ENCODE peak calls at places on chromosomes 12 and 14, in four cellular contexts. Y is body of pancreas; A is HepG2; S is naive thymus-derived CD4-positive, alpha-beta T cell. J is an unnamed sample. For H3K36me3, the result is how much of the 10 kb centered on the place peaks cover.

GRCh38 chr14:57069702-57070101 is 199.0 kb downstream of the EXOC5 start:
- DNase-seq in Y (no peak), A (no peak), S (no peak), J (peak)

GRCh38 chr12:114403690-114404450 is 2.1 kb downstream of the TBX5 start:
- DNase-seq in Y (no peak), A (no peak), S (no peak), J (no peak)

GRCh38 chr12:45415393-45415817 is 199.5 kb downstream of the ANO6 start:
- DNase-seq in Y (no peak), A (peak), S (no peak), J (no peak)

GRCh38 chr12:114141916-114142564 is 175.9 kb upstream of the RBM19 start:
- DNase-seq in Y (no peak), A (no peak), S (no peak), J (no peak)

GRCh38 chr14:101291390-101291789 is 269.9 kb upstream of the DIO3 start:
- DNase-seq in Y (no peak), A (no peak), S (no peak), J (no peak)

GRCh38 chr12:127241056-127241830 is 1025.7 kb upstream of the TMEM132C start:
- DNase-seq in Y (no peak), A (no peak), S (no peak), J (no peak)

GRCh38 chr12:57224973-57225679 is 4.4 kb upstream of the SHMT2 start:
- DNase-seq in Y (no peak), A (no peak), S (peak), J (no peak)

GRCh38 chr14:56271988-56272387 is 153.8 kb downstream of the PELI2 start:
- DNase-seq in Y (no peak), A (no peak), S (no peak), J (no peak)

GRCh38 chr12:20629414-20630156 is 65.5 kb upstream of the SLCO1C1 start:
- DNase-seq in Y (no peak), A (peak), S (no peak), J (peak)

GRCh38 chr12:1093166-1093751 is 102.2 kb downstream of the ERC1 start:
- DNase-seq in Y (no peak), A (peak), S (peak), J (peak)

GRCh38 chr12:98955284-98955683 is 310.2 kb downstream of the APAF1 start:
- DNase-seq in Y (no peak), A (peak), S (no peak), J (no peak)

GRCh38 chr14:57502581-57503254 is 9.1 kb upstream of the CCDC198 start:
- DNase-seq in Y (no peak), A (no peak), S (no peak), J (no peak)

GRCh38 chr14:65282909-65283253 is 129.6 kb upstream of the FUT8 start:
- DNase-seq in Y (no peak), A (no peak), S (no peak), J (no peak)
- H3K4me3 ChIP-seq in Y (no peak), A (no peak), S (peak), J (no peak)

GRCh38 chr12:112961536-112961935 is 16.8 kb upstream of the OAS2 start:
- DNase-seq in Y (no peak), A (no peak), S (no peak), J (no peak)

GRCh38 chr12:112964067-112964670 is 14.2 kb upstream of the OAS2 start:
- DNase-seq in Y (no peak), A (no peak), S (no peak), J (no peak)

GRCh38 chr12:112963227-112963861 is 15.0 kb upstream of the OAS2 start:
- DNase-seq in Y (no peak), A (no peak), S (no peak), J (no peak)

GRCh38 chr12:112961074-112961473 is 17.2 kb upstream of the OAS2 start:
- DNase-seq in Y (no peak), A (no peak), S (no peak), J (no peak)

DNA sequence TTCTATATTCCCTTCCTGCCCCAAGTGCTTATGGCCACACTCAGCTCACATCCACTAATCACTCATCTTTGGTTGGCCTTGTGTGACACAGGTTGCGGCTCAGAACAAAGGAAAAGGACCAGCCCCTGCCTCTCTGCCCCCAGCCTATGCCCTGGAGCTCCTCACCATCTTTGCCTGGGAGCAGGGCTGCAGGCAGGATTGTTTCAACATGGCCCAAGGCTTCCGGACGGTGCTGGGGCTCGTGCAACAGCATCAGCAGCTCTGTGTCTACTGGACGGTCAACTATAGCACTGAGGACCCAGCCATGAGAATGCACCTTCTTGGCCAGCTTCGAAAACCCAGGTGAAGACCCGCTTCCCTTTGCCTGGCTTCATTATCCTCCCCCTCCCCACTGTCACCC is 15.8 kb upstream of the OAS2 start:
- DNase-seq in Y (no peak), A (no peak), S (no peak), J (no peak)
- H3K36me3 ChIP-seq in Y (under half), A (under half), S (under half), J (under half)

DNA sequence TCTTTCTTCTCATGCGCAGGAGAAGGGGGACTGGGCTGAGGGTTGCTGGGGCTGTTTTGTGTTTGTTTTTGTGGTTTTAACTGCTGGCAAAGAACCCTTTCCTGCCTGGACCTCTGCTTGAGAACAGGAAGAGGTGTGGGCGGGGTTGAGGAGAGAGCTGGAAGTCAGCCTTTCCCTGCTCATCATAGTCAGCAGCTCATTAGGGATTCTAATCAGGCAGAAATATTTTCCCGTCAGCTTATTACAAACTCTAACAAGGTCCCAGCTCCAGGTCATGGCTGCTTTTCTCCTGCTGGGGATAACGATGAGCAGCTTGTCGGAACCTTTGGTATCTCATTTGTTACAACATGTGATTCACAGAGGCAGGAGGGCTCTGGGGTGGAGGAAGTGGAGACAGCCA is 184.9 kb upstream of the NRXN3 start:
- DNase-seq in Y (no peak), A (no peak), S (no peak), J (no peak)
- H3K4me3 ChIP-seq in Y (no peak), A (no peak), S (no peak), J (no peak)

DNA sequence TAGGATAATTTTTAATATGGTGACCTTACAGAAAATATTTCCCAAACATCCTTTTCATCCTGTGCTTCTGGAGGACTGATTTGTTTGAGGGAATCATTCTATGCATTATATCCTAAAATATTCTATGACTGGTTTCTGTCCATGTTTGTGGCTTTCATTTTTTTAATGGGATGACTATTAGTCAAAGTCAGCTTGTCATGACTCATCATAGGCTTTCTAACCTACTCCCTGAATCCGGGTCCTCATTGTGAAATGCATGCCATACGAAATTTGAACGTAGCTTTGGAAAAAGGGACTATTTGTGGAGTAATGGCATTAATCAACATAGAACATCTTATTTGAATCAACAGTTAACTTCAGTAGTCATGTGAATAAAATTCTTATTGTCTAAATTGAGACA is 10.6 kb upstream of the TCTN2 start:
- DNase-seq in Y (no peak), A (no peak), S (no peak), J (no peak)
- H3K36me3 ChIP-seq in Y (under half), A (under half), S (under half), J (under half)

DNA sequence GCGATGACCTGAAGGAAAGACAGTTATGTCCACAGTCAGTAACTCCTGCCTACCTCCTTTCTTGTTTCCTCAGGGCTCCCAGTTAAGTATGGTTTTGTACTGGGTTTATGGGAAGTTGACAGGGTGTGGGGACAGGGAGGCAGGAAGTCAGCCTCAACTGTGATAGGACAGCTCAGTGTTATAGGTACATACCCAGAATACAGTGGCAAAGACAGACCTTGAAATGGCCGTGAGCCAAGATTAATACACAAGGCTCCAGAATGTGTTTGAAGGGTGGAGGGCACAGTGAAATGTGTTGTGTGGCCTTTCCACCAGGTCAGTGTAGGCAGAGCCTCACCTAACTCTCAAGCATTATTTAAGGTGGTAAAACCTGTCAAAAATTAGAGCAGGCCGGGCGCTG is 4.6 kb upstream of the BIN2 start:
- DNase-seq in Y (no peak), A (no peak), S (no peak), J (no peak)
- H3K4me3 ChIP-seq in Y (no peak), A (no peak), S (peak), J (no peak)